ENCODE peak calls at places on chromosomes 12 and 14, in six cellular contexts. X is psoas muscle, K is tibial artery, R is heart right ventricle, A is mammary epithelial cell, I is A549. G is an unnamed sample.

GRCh38 chr14:52950898-52951729 is at the start of gene FERMT2:
- DNase-seq in R (peak; percentile 92), X (peak; percentile 94), A (peak; percentile 75), I (peak; percentile 78), K (peak; percentile 94), G (peak; percentile 91)

GRCh38 chr12:94592080-94592479 is 58.3 kb downstream of the TMCC3 start:
- DNase-seq in R (no peak), X (no peak), K (no peak), I (no peak), A (peak; percentile 80), G (no peak)

GRCh38 chr12:56709759-56710376 is 15.2 kb downstream of the NACA start:
- DNase-seq in R (no peak), K (peak; percentile 5), A (no peak), I (no peak), X (no peak), G (no peak)

GRCh38 chr14:104373855-104374717 is 205.5 kb upstream of the C14orf180 start:
- DNase-seq in I (no peak), K (no peak), R (peak; percentile 6), X (peak; percentile 38), A (no peak), G (no peak)

GRCh38 chr14:95183532-95184412 is 26.4 kb upstream of the DICER1 start:
- DNase-seq in X (no peak), I (no peak), R (no peak), A (no peak), K (no peak), G (no peak)

GRCh38 chr12:14771651-14772137 is 31.6 kb downstream of the WBP11 start:
- DNase-seq in K (no peak), R (no peak), I (no peak), A (no peak), X (no peak), G (peak; percentile 16)

GRCh38 chr14:35258420-35258819 is 33.8 kb upstream of the PSMA6 start:
- DNase-seq in A (no peak), I (no peak), X (no peak), K (no peak), R (no peak), G (no peak)

GRCh38 chr12:88037770-88038169 is 8.6 kb upstream of the C12orf50 start:
- DNase-seq in A (no peak), X (no peak), R (no peak), I (no peak), K (no peak), G (no peak)

GRCh38 chr12:2319747-2320146 is 267.0 kb downstream of the CACNA1C start:
- DNase-seq in R (no peak), X (no peak), K (no peak), A (no peak), I (no peak), G (no peak)

GRCh38 chr12:65532162-65532561 is 253.7 kb downstream of the MSRB3 start:
- DNase-seq in R (no peak), K (no peak), I (no peak), X (no peak), A (no peak), G (no peak)

GRCh38 chr14:32224731-32225377 is 21.8 kb upstream of the RNU6-8 start:
- DNase-seq in I (peak; percentile 68), A (peak; percentile 60), X (peak; percentile 55), K (peak; percentile 70), R (peak; percentile 17), G (peak; percentile 69)

GRCh38 chr12:68867606-68868005 is 59.6 kb downstream of the MDM2 start:
- DNase-seq in R (no peak), K (no peak), X (no peak), I (no peak), A (no peak), G (no peak)

GRCh38 chr12:6562881-6563280 is 5.2 kb downstream of the NOP2 start:
- DNase-seq in I (no peak), X (no peak), A (no peak), R (no peak), K (no peak), G (no peak)

GRCh38 chr12:6563448-6564050 is 4.5 kb downstream of the NOP2 start:
- DNase-seq in R (peak; percentile 54), I (peak; percentile 65), X (peak; percentile 74), A (peak; percentile 28), K (no peak), G (peak; percentile 83)

GRCh38 chr12:6556857-6557256 is 1.0 kb upstream of the IFFO1 start:
- DNase-seq in X (no peak), I (no peak), K (no peak), R (no peak), A (no peak), G (no peak)

GRCh38 chr12:6560501-6561205 is 4.8 kb upstream of the IFFO1 start:
- DNase-seq in X (no peak), R (no peak), A (no peak), K (no peak), I (no peak), G (no peak)

GRCh38 chr12:6559500-6559899 is 3.7 kb upstream of the IFFO1 start:
- DNase-seq in I (no peak), K (no peak), X (no peak), A (no peak), R (no peak), G (no peak)
- H3K4me1 ChIP-seq in I (no peaks in the 10 kb centered on the region), K (peaks cover 6% of the 10 kb centered on the region), X (peaks cover 5% of the 10 kb centered on the region), A (peaks cover 9% of the 10 kb centered on the region), R (peaks cover 23% of the 10 kb centered on the region), G (no peaks in the 10 kb centered on the region)

DNA sequence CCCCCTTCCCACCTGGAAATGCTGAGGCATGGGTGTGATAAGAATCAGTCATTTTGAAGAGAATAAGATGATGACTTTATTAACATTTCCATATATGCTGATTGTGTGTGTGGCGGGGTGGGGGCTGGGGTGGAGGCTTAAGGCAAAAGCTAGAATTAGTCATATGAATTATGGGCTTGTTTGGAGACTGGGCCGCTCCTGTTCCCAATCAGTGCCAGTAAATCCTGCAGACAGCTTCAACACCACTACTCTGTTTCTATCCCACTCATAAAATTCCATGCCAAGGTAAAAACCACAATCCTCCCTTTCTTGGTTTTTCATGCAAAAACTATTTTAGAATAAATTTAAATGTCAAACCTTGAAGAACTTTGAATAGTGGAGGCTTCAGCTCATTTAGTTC is 29.9 kb upstream of the SLC38A2 start:
- DNase-seq in A (peak; percentile 55), K (peak; percentile 80), X (no peak), I (no peak), R (no peak), G (no peak)
- H3K27ac ChIP-seq in A (no peak overlapping the region), K (peak overlapping the region; percentile 70), X (no peak overlapping the region), I (peak overlapping the region; percentile 6), R (no peak overlapping the region), G (no peak overlapping the region)

GRCh38 chr12:106582264-106582591 is 576 bp upstream of the RFX4 start:
- DNase-seq in X (no peak), I (no peak), K (no peak), R (no peak), A (no peak), G (no peak)

GRCh38 chr12:106580671-106581508 is 1.9 kb upstream of the RFX4 start:
- DNase-seq in K (no peak), X (no peak), R (no peak), A (no peak), I (no peak), G (no peak)

GRCh38 chr12:106583578-106584103 is 837 bp downstream of the RFX4 start:
- DNase-seq in I (peak; percentile 19), R (no peak), X (no peak), A (peak; percentile 19), K (no peak), G (no peak)

GRCh38 chr12:106582661-106583577 is at the start of gene RFX4:
- DNase-seq in I (peak; percentile 13), A (no peak), R (no peak), X (no peak), K (no peak), G (no peak)

DNA sequence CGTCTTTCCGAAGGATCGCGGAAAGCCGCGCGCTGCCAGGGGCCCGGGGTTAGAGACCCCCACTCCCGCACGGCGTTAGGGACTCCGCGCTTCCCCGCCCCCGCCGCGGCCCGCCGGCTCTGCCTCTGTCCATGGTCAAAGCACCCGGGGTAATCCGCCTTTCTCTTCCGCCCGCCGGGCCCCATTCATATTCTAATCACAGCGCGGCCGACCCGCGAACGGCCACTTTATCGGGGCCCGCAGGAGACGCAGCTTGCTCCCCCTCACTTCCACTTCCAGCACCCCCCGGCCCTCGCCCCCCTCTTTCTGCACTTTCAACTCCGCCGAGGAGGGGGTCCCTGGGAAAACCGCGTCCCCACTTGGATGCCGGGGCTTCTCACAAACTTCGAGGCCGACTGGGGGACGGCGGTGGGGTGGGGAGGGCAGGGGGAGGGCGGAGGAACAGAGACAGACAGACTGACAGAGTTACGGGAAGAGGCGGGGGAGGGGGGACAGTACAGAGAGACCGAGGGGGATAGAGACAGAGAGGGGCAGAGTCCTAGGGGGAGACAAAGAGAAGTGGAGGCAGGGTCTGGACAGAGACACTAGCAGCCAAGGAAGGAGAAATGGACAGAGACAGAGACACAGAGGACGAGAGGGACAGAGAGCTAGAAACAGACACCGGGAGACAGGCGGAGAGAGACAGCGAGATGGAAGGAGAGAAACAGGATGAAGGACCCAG is 1.1 kb upstream of the RFX4 start:
- DNase-seq in X (no peak), R (no peak), I (peak; percentile 27), K (no peak), A (no peak), G (no peak)
- H3K4me3 ChIP-seq in X (peak overlapping the region; percentile 58), R (peak overlapping the region; percentile 32), I (peak overlapping the region; percentile 38), K (no peak overlapping the region), A (no peak overlapping the region), G (no peak overlapping the region)

GRCh38 chr14:90617942-90618341 is 198.3 kb downstream of the TTC7B start:
- DNase-seq in K (no peak), A (no peak), X (no peak), I (no peak), R (no peak), G (peak; percentile 60)

GRCh38 chr14:90624228-90624627 is 192.0 kb downstream of the TTC7B start:
- DNase-seq in I (no peak), X (peak; percentile 91), K (peak; percentile 73), R (peak; percentile 30), A (peak; percentile 75), G (peak; percentile 60)

GRCh38 chr14:90619911-90620310 is 196.3 kb downstream of the TTC7B start:
- DNase-seq in X (no peak), A (no peak), I (no peak), K (no peak), R (no peak), G (no peak)

GRCh38 chr14:90620540-90621204 is 195.6 kb downstream of the TTC7B start:
- DNase-seq in A (no peak), X (no peak), R (no peak), K (no peak), I (no peak), G (no peak)

GRCh38 chr14:90621205-90621600 is 195.0 kb downstream of the TTC7B start:
- DNase-seq in R (no peak), I (no peak), K (no peak), A (no peak), X (no peak), G (no peak)
- H3K4me1 ChIP-seq in R (peaks cover 32% of the 10 kb centered on the region), I (peaks cover 6% of the 10 kb centered on the region), K (peaks cover 18% of the 10 kb centered on the region), A (peaks cover 18% of the 10 kb centered on the region), X (peaks cover 22% of the 10 kb centered on the region), G (peaks cover 40% of the 10 kb centered on the region)

DNA sequence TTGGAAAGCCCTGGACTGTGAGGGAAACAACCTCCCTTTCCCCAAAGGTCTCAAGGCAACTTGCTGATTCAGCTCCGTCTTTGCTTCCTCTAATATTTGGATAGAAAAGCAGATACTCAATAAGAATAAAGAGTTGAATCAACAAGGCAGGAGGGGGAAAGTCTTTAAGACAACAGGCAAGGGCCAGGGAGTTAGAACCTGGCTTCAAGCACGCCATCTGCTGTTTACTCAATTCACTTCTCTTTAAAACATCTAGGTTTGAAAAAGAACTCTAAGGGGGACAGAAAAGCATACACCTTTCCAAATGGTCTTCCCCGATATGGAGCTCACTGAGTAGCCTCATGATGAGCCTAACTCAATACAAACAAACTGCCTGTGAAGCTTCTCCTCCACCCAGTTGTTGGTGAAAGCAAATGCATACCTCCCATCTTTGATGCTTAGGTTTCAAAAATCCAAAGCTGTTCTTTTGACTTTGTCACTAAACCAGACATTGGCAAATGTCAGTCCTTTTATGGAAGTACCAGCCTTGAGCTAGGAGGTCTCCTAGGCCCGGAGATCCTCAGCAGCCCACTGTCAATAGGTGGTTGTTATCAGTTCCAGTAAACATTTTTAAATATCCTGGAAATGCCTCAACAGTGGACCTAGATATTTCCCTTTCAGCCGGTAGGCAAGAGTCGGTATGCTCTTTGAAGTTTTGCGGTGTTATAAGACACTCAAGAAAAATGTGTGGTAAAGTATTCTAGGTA is 76.2 kb downstream of the SAMD4A start:
- DNase-seq in K (no peak), I (no peak), A (no peak), R (no peak), X (no peak), G (no peak)
- H3K27ac ChIP-seq in K (no peak overlapping the region), I (peak overlapping the region; percentile 2), A (no peak overlapping the region), R (no peak overlapping the region), X (peak overlapping the region; percentile 47), G (peak overlapping the region; percentile 21)

G was measured in SJCRH30.